ENCODE peak calls at places on chromosomes 13 and 19, in seven cellular contexts. H is astrocyte, T is endothelial cell of umbilical vein, V is neural progenitor cell, D is PC-3, L is keratinocyte, J is IMR-90. B is an unnamed sample.

GRCh38 chr19:8209111-8209964 is at the start of gene CERS4:
- DNase-seq in H (peak), T (no peak), V (peak), D (peak), L (no peak), J (peak), B (peak)

GRCh38 chr13:39037410-39037879 is 444 bp downstream of the PROSER1 start:
- DNase-seq in H (no peak), T (no peak), V (no peak), D (no peak), L (no peak), J (no peak), B (no peak)

GRCh38 chr19:6236310-6237291 is 43.2 kb downstream of the MLLT1 start:
- DNase-seq in H (no peak), T (peak), V (no peak), D (peak), L (no peak), J (no peak), B (peak)

GRCh38 chr19:2549701-2550191 is 73.8 kb downstream of the GADD45B start:
- DNase-seq in H (peak), T (no peak), V (no peak), D (peak), L (no peak), J (peak), B (peak)

GRCh38 chr13:53266757-53267156 is 238.1 kb downstream of the OLFM4 start:
- DNase-seq in H (no peak), T (no peak), V (no peak), D (no peak), L (no peak), J (no peak), B (no peak)

GRCh38 chr13:112819816-112820215 is 130.0 kb downstream of the ATP11A start:
- DNase-seq in H (no peak), T (no peak), V (no peak), D (no peak), L (no peak), J (no peak), B (no peak)

GRCh38 chr19:1513492-1514294 is 874 bp upstream of the ADAMTSL5 start:
- DNase-seq in H (no peak), T (no peak), V (peak), D (peak), L (no peak), J (peak), B (peak)

GRCh38 chr19:51018745-51019543 is 565 bp downstream of the KLK10 start:
- DNase-seq in H (no peak), T (no peak), V (no peak), D (no peak), L (no peak), J (no peak), B (no peak)

GRCh38 chr19:30053558-30053957 is 111.5 kb downstream of the URI1 start:
- DNase-seq in H (no peak), T (no peak), V (no peak), D (no peak), L (no peak), J (no peak), B (no peak)

GRCh38 chr19:294341-294818 is 3.2 kb upstream of the PLPP2 start:
- DNase-seq in H (no peak), T (no peak), V (peak), D (no peak), L (no peak), J (peak), B (no peak)

GRCh38 chr19:28966737-28967401 is 246.1 kb downstream of the UQCRFS1 start:
- DNase-seq in H (peak), T (no peak), V (peak), D (no peak), L (no peak), J (no peak), B (no peak)

GRCh38 chr19:54172764-54173699 is at the start of gene TMC4:
- DNase-seq in H (no peak), T (no peak), V (no peak), D (peak), L (no peak), J (no peak), B (peak)

GRCh38 chr13:48591889-48592725 is 59.2 kb upstream of the RCBTB2 start:
- DNase-seq in H (no peak), T (no peak), V (no peak), D (no peak), L (no peak), J (no peak), B (no peak)

GRCh38 chr13:114131581-114132418 is 623 bp downstream of the RASA3 start:
- DNase-seq in H (peak), T (no peak), V (peak), D (no peak), L (no peak), J (no peak), B (no peak)

GRCh38 chr13:114128624-114129522 is 3.5 kb downstream of the RASA3 start:
- DNase-seq in H (peak), T (peak), V (no peak), D (peak), L (no peak), J (peak), B (peak)

GRCh38 chr13:114129649-114130062 is 2.8 kb downstream of the RASA3 start:
- DNase-seq in H (no peak), T (peak), V (no peak), D (no peak), L (no peak), J (no peak), B (no peak)

GRCh38 chr13:114130708-114131580 is 1.5 kb downstream of the RASA3 start:
- DNase-seq in H (peak), T (peak), V (peak), D (peak), L (no peak), J (peak), B (peak)

GRCh38 chr13:114130131-114130707 is 2.2 kb downstream of the RASA3 start:
- DNase-seq in H (no peak), T (no peak), V (peak), D (no peak), L (no peak), J (no peak), B (no peak)
- H3K27ac ChIP-seq in H (peak), T (peak), V (no peak), D (peak), L (no peak), J (peak), B (peak)

GRCh38 chr13:76892488-76892887 is 6.3 kb upstream of the KCTD12 start:
- DNase-seq in H (no peak), T (no peak), V (no peak), D (no peak), L (no peak), J (no peak), B (no peak)

GRCh38 chr13:76889254-76889653 is 3.0 kb upstream of the KCTD12 start:
- DNase-seq in H (no peak), T (no peak), V (no peak), D (no peak), L (peak), J (no peak), B (no peak)

GRCh38 chr13:76887070-76887563 is 912 bp upstream of the KCTD12 start:
- DNase-seq in H (peak), T (no peak), V (peak), D (no peak), L (no peak), J (no peak), B (peak)

GRCh38 chr13:76888421-76888820 is 2.2 kb upstream of the KCTD12 start:
- DNase-seq in H (no peak), T (no peak), V (no peak), D (no peak), L (no peak), J (no peak), B (no peak)

GRCh38 chr13:76890036-76890435 is 3.8 kb upstream of the KCTD12 start:
- DNase-seq in H (peak), T (no peak), V (no peak), D (peak), L (peak), J (peak), B (no peak)
- H3K9ac ChIP-seq in H (no peak), T (no peak), V (no peak), D (no peak), L (no peak), J (no peak), B (no peak)

GRCh38 chr19:38713865-38714264 is 30.4 kb downstream of the CAPN12 start:
- DNase-seq in H (no peak), T (no peak), V (no peak), D (no peak), L (no peak), J (no peak), B (no peak)

GRCh38 chr19:38710928-38711725 is 33.1 kb downstream of the CAPN12 start:
- DNase-seq in H (no peak), T (no peak), V (no peak), D (no peak), L (no peak), J (no peak), B (no peak)

GRCh38 chr19:38711726-38712153 is 32.5 kb downstream of the CAPN12 start:
- DNase-seq in H (peak), T (no peak), V (no peak), D (no peak), L (no peak), J (peak), B (no peak)

GRCh38 chr19:38713227-38713649 is 31.0 kb downstream of the CAPN12 start:
- DNase-seq in H (no peak), T (no peak), V (no peak), D (no peak), L (no peak), J (peak), B (peak)

DNA sequence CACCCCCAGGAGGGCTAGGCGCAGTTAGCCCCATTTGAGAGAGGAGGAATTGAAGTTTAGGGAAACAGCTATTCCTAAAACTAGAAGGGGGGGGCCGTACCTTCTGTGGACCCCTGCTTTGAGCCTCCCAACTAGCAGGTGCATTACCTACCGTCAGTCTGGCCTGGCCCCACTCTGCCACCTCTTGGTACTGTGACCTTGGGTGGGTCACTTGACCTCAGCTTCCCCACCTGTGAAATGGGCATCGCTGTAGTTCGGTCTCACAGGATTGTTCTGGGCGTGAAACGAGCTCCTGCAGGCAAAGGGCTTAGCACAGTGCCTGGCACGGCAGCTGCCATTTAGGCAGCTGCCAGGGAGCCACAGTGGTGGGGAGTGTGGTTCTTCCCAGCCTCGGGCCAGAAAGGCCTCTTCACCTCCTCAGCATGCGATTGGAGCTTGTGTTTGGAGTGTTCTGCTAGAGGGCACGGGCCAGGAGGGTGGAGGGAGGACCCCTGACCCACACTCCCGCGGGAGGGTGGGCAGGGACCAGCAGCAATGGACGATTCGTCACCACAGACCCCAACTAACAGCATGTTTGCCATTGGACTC is 32.0 kb downstream of the CAPN12 start:
- DNase-seq in H (no peak), T (no peak), V (no peak), D (no peak), L (no peak), J (no peak), B (no peak)
- H3K27ac ChIP-seq in H (peak), T (no peak), V (no peak), D (no peak), L (no peak), J (peak), B (no peak)

GRCh38 chr13:46389457-46389856 is 2.4 kb upstream of the RUBCNL start:
- DNase-seq in H (no peak), T (no peak), V (no peak), D (no peak), L (no peak), J (no peak), B (no peak)
- H3K9ac ChIP-seq in H (no peak), T (no peak), V (no peak), D (no peak), L (no peak), J (no peak), B (peak)